ENCODE peak calls at places on chromosome 13, in ten cellular contexts. O is M059J; C is A172; U is activated CD4-positive, alpha-beta T cell treated with anti-CD3 and anti-CD28 coated beads, Interleukin-2, amount 50 U/mL, for 48 hours; H is fibroblast of lung; T is stimulated activated naive CD8-positive, alpha-beta T cell treated with anti-CD3 and anti-CD28 coated beads, Interleukin-15, Interleukin-2, amounts not matched to agents 100 U/mL and 50 U/mL, for 24 hours; A is WERI-Rb-1; E is amniotic stem cell; Z is pancreas; V is psoas muscle. N is an unnamed sample.

GRCh38 chr13:110897024-110897423 is 17.8 kb downstream of the ANKRD10 start:
- DNase-seq in O (no peak), C (no peak), U (no peak), H (no peak), T (no peak), A (no peak), E (no peak), Z (no peak), V (no peak), N (no peak)

GRCh38 chr13:43994999-43995859 is 115.5 kb downstream of the LACC1 start:
- DNase-seq in O (no peak), C (no peak), U (no peak), H (no peak), T (no peak), A (no peak), E (no peak), Z (no peak), V (no peak), N (no peak)

GRCh38 chr13:70310720-70311119 is 202.5 kb upstream of the KLHL1 start:
- DNase-seq in O (peak), C (peak), U (no peak), H (peak), T (no peak), A (peak), E (no peak), Z (peak), V (no peak), N (no peak)

GRCh38 chr13:33445476-33445875 is 159.9 kb upstream of the STARD13 start:
- DNase-seq in O (no peak), C (no peak), U (no peak), H (no peak), T (no peak), A (no peak), E (no peak), Z (no peak), V (no peak), N (no peak)

GRCh38 chr13:81021284-81021683 is 680.4 kb upstream of the SPRY2 start:
- DNase-seq in O (no peak), C (no peak), U (no peak), H (no peak), T (no peak), A (no peak), E (no peak), Z (no peak), V (no peak), N (no peak)

GRCh38 chr13:99425485-99426341 is 75.6 kb upstream of the TM9SF2 start:
- DNase-seq in O (no peak), C (no peak), U (peak), H (no peak), T (peak), A (no peak), E (no peak), Z (no peak), V (no peak), N (no peak)

GRCh38 chr13:52459668-52460067 is 4.4 kb downstream of the CKAP2 start:
- DNase-seq in O (peak), C (peak), U (no peak), H (peak), T (no peak), A (no peak), E (peak), Z (no peak), V (no peak), N (no peak)

GRCh38 chr13:44305845-44306244 is 67.8 kb upstream of the SERP2 start:
- DNase-seq in O (peak), C (no peak), U (no peak), H (peak), T (no peak), A (no peak), E (no peak), Z (no peak), V (no peak), N (no peak)

GRCh38 chr13:29436291-29436690 is 159.2 kb downstream of the SLC7A1 start:
- DNase-seq in O (peak), C (peak), U (no peak), H (peak), T (no peak), A (no peak), E (peak), Z (no peak), V (no peak), N (no peak)

GRCh38 chr13:31172535-31172934 is 10.8 kb upstream of the HSPH1 start:
- DNase-seq in O (peak), C (peak), U (no peak), H (peak), T (no peak), A (no peak), E (peak), Z (no peak), V (no peak), N (peak)

GRCh38 chr13:113220877-113221276 is 11.5 kb downstream of the CUL4A start:
- DNase-seq in O (peak), C (no peak), U (no peak), H (peak), T (no peak), A (no peak), E (no peak), Z (no peak), V (no peak), N (no peak)

GRCh38 chr13:70893832-70894231 is 785.6 kb upstream of the KLHL1 start:
- DNase-seq in O (no peak), C (no peak), U (no peak), H (no peak), T (no peak), A (no peak), E (no peak), Z (no peak), V (no peak), N (no peak)

GRCh38 chr13:109625156-109625555 is 161.2 kb downstream of the IRS2 start:
- DNase-seq in O (no peak), C (no peak), U (no peak), H (no peak), T (no peak), A (no peak), E (no peak), Z (no peak), V (no peak), N (no peak)

GRCh38 chr13:43569688-43570087 is 217.1 kb downstream of the ENOX1 start:
- DNase-seq in O (no peak), C (no peak), U (no peak), H (no peak), T (no peak), A (no peak), E (no peak), Z (no peak), V (no peak), N (no peak)

GRCh38 chr13:43289458-43290255 is 266.3 kb downstream of the DNAJC15 start:
- DNase-seq in O (peak), C (no peak), U (no peak), H (no peak), T (no peak), A (no peak), E (no peak), Z (no peak), V (no peak), N (no peak)

GRCh38 chr13:85383291-85383690 is 415.9 kb downstream of the SLITRK6 start:
- DNase-seq in O (no peak), C (no peak), U (no peak), H (no peak), T (no peak), A (no peak), E (no peak), Z (no peak), V (no peak), N (no peak)

GRCh38 chr13:54965881-54966280 is 1937.3 kb downstream of the OLFM4 start:
- DNase-seq in O (no peak), C (peak), U (no peak), H (peak), T (no peak), A (no peak), E (no peak), Z (no peak), V (no peak), N (no peak)

GRCh38 chr13:98875146-98875729 is 102.6 kb downstream of the DOCK9 start:
- DNase-seq in O (no peak), C (no peak), U (no peak), H (no peak), T (no peak), A (no peak), E (no peak), Z (no peak), V (no peak), N (no peak)

GRCh38 chr13:93235258-93236015 is 8.8 kb downstream of the GPC6 start:
- DNase-seq in O (no peak), C (no peak), U (no peak), H (no peak), T (no peak), A (peak), E (no peak), Z (no peak), V (no peak), N (no peak)

GRCh38 chr13:92826197-92826596 is 400.4 kb upstream of the GPC6 start:
- DNase-seq in O (no peak), C (no peak), U (no peak), H (no peak), T (no peak), A (no peak), E (no peak), Z (peak), V (no peak), N (no peak)

GRCh38 chr13:22929391-22930126 is 251.2 kb upstream of the SGCG start:
- DNase-seq in O (no peak), C (no peak), U (no peak), H (peak), T (no peak), A (no peak), E (no peak), Z (no peak), V (no peak), N (no peak)

N was measured in T1000.